ENCODE peak calls at places on chromosome X, in seven cellular contexts. One of them, this sample, is unnamed.

GRCh38 chrX:153055827-153056748 is at the start of gene PNMA3:
- DNase-seq in mesenchymal stem cell: no peak
- DNase-seq in H9: peak
- DNase-seq in neuronal stem cell: no peak
- DNase-seq in mesendoderm: peak
- DNase-seq in trophoblast cell: no peak
- DNase-seq in H1: no peak
- DNase-seq in this sample: no peak

GRCh38 chrX:17750436-17750835 is 13.1 kb downstream of the SCML1 start:
- DNase-seq in mesenchymal stem cell: no peak
- DNase-seq in H9: no peak
- DNase-seq in neuronal stem cell: no peak
- DNase-seq in mesendoderm: no peak
- DNase-seq in trophoblast cell: no peak
- DNase-seq in H1: no peak
- DNase-seq in this sample: no peak

GRCh38 chrX:23742174-23742692 is 843 bp downstream of the ACOT9 start:
- DNase-seq in mesenchymal stem cell: peak
- DNase-seq in H9: peak
- DNase-seq in neuronal stem cell: no peak
- DNase-seq in mesendoderm: peak
- DNase-seq in trophoblast cell: peak
- DNase-seq in H1: peak
- DNase-seq in this sample: peak

GRCh38 chrX:131306602-131307001 is 17.5 kb upstream of the IGSF1 start:
- DNase-seq in mesenchymal stem cell: no peak
- DNase-seq in H9: no peak
- DNase-seq in neuronal stem cell: no peak
- DNase-seq in mesendoderm: no peak
- DNase-seq in trophoblast cell: no peak
- DNase-seq in H1: no peak
- DNase-seq in this sample: no peak

GRCh38 chrX:136170109-136170800 is 22.9 kb downstream of the FHL1 start:
- DNase-seq in mesenchymal stem cell: peak
- DNase-seq in H9: no peak
- DNase-seq in neuronal stem cell: no peak
- DNase-seq in mesendoderm: peak
- DNase-seq in trophoblast cell: no peak
- DNase-seq in H1: no peak
- DNase-seq in this sample: peak

GRCh38 chrX:127129510-127129909 is 310.0 kb downstream of the PRR32 start:
- DNase-seq in mesenchymal stem cell: no peak
- DNase-seq in H9: no peak
- DNase-seq in neuronal stem cell: no peak
- DNase-seq in mesendoderm: no peak
- DNase-seq in trophoblast cell: no peak
- DNase-seq in H1: no peak
- DNase-seq in this sample: no peak

GRCh38 chrX:15750611-15751159 is 12.6 kb downstream of the CA5B start:
- DNase-seq in mesenchymal stem cell: peak
- DNase-seq in H9: no peak
- DNase-seq in neuronal stem cell: no peak
- DNase-seq in mesendoderm: no peak
- DNase-seq in trophoblast cell: no peak
- DNase-seq in H1: no peak
- DNase-seq in this sample: no peak

GRCh38 chrX:120625366-120625765 is 4.5 kb downstream of the C1GALT1C1 start:
- DNase-seq in mesenchymal stem cell: no peak
- DNase-seq in H9: no peak
- DNase-seq in neuronal stem cell: no peak
- DNase-seq in mesendoderm: no peak
- DNase-seq in trophoblast cell: peak
- DNase-seq in H1: no peak
- DNase-seq in this sample: no peak

GRCh38 chrX:23773601-23774175 is 9.3 kb upstream of the SAT1 start:
- DNase-seq in mesenchymal stem cell: peak
- DNase-seq in H9: no peak
- DNase-seq in neuronal stem cell: no peak
- DNase-seq in mesendoderm: no peak
- DNase-seq in trophoblast cell: no peak
- DNase-seq in H1: no peak
- DNase-seq in this sample: no peak

GRCh38 chrX:21956783-21957182 is 16.3 kb downstream of the SMS start:
- DNase-seq in mesenchymal stem cell: no peak
- DNase-seq in H9: no peak
- DNase-seq in neuronal stem cell: no peak
- DNase-seq in mesendoderm: no peak
- DNase-seq in trophoblast cell: no peak
- DNase-seq in H1: no peak
- DNase-seq in this sample: no peak

GRCh38 chrX:150907474-150907873 is 9.0 kb upstream of the CD99L2 start:
- DNase-seq in mesenchymal stem cell: no peak
- DNase-seq in H9: no peak
- DNase-seq in neuronal stem cell: no peak
- DNase-seq in mesendoderm: no peak
- DNase-seq in trophoblast cell: no peak
- DNase-seq in H1: no peak
- DNase-seq in this sample: no peak

GRCh38 chrX:150752124-150752523 is 58.9 kb downstream of the MTMR1 start:
- DNase-seq in mesenchymal stem cell: no peak
- DNase-seq in H9: no peak
- DNase-seq in neuronal stem cell: no peak
- DNase-seq in mesendoderm: no peak
- DNase-seq in trophoblast cell: no peak
- DNase-seq in H1: no peak
- DNase-seq in this sample: peak

GRCh38 chrX:71652405-71652804 is 14.9 kb upstream of the LOC101059915 start:
- DNase-seq in mesenchymal stem cell: peak
- DNase-seq in H9: no peak
- DNase-seq in neuronal stem cell: peak
- DNase-seq in mesendoderm: peak
- DNase-seq in trophoblast cell: peak
- DNase-seq in H1: no peak
- DNase-seq in this sample: peak

GRCh38 chrX:18900401-18900976 is 83.4 kb downstream of the PHKA2 start:
- DNase-seq in mesenchymal stem cell: no peak
- DNase-seq in H9: no peak
- DNase-seq in neuronal stem cell: no peak
- DNase-seq in mesendoderm: peak
- DNase-seq in trophoblast cell: no peak
- DNase-seq in H1: no peak
- DNase-seq in this sample: no peak

GRCh38 chrX:48972214-48973164 is 845 bp upstream of the KCND1 start:
- DNase-seq in mesenchymal stem cell: peak
- DNase-seq in H9: peak
- DNase-seq in neuronal stem cell: no peak
- DNase-seq in mesendoderm: peak
- DNase-seq in trophoblast cell: peak
- DNase-seq in H1: no peak
- DNase-seq in this sample: peak

GRCh38 chrX:38880460-38880859 is 79.2 kb downstream of the MID1IP1 start:
- DNase-seq in mesenchymal stem cell: no peak
- DNase-seq in H9: no peak
- DNase-seq in neuronal stem cell: no peak
- DNase-seq in mesendoderm: no peak
- DNase-seq in trophoblast cell: no peak
- DNase-seq in H1: no peak
- DNase-seq in this sample: peak

GRCh38 chrX:51336584-51336983 is 4.0 kb downstream of the NUDT10 start:
- DNase-seq in mesenchymal stem cell: peak
- DNase-seq in H9: peak
- DNase-seq in neuronal stem cell: no peak
- DNase-seq in mesendoderm: peak
- DNase-seq in trophoblast cell: peak
- DNase-seq in H1: no peak
- DNase-seq in this sample: peak

GRCh38 chrX:107541244-107541643 is 87.1 kb upstream of the PRPS1 start:
- DNase-seq in mesenchymal stem cell: peak
- DNase-seq in H9: no peak
- DNase-seq in neuronal stem cell: no peak
- DNase-seq in mesendoderm: no peak
- DNase-seq in trophoblast cell: peak
- DNase-seq in H1: no peak
- DNase-seq in this sample: peak

GRCh38 chrX:149129767-149130166 is 375.3 kb downstream of the IDS start:
- DNase-seq in mesenchymal stem cell: peak
- DNase-seq in H9: no peak
- DNase-seq in neuronal stem cell: no peak
- DNase-seq in mesendoderm: peak
- DNase-seq in trophoblast cell: no peak
- DNase-seq in H1: no peak
- DNase-seq in this sample: no peak
- H2BK120ac ChIP-seq in mesenchymal stem cell: no peak
- H2BK120ac ChIP-seq in H9: no peak
- H2BK120ac ChIP-seq in neuronal stem cell: no peak
- H2BK120ac ChIP-seq in mesendoderm: no peak
- H2BK120ac ChIP-seq in trophoblast cell: no peak
- H2BK120ac ChIP-seq in H1: no peak
- H2BK120ac ChIP-seq in this sample: no peak

GRCh38 chrX:101507372-101507771 is 22.1 kb downstream of the ARMCX4 start:
- DNase-seq in mesenchymal stem cell: no peak
- DNase-seq in H9: no peak
- DNase-seq in neuronal stem cell: no peak
- DNase-seq in mesendoderm: no peak
- DNase-seq in trophoblast cell: no peak
- DNase-seq in H1: no peak
- DNase-seq in this sample: no peak

DNA sequence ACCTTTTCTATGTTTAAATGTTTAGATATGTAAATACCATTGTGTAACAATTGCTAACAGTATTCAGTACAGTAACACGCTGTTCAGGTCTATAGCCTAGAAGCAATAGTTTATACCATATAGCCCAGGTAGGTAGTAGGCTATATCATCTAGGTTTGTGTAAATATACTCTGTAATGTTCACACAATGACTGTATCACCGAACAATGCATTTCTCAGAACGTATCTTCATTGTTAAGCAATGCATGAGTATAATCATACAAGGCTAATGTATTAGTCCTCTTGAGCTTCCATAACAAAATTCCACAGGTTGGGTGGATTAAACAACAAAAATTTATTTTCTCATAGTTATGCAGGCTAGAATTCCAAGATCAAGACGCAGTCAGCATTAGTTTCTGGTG is 22.7 kb downstream of the ARMCX4 start:
- DNase-seq in mesenchymal stem cell: no peak
- DNase-seq in H9: no peak
- DNase-seq in neuronal stem cell: no peak
- DNase-seq in mesendoderm: no peak
- DNase-seq in trophoblast cell: peak
- DNase-seq in H1: no peak
- DNase-seq in this sample: no peak
- H2BK120ac ChIP-seq in mesenchymal stem cell: no peak
- H2BK120ac ChIP-seq in H9: no peak
- H2BK120ac ChIP-seq in neuronal stem cell: no peak
- H2BK120ac ChIP-seq in mesendoderm: no peak
- H2BK120ac ChIP-seq in trophoblast cell: no peak
- H2BK120ac ChIP-seq in H1: no peak
- H2BK120ac ChIP-seq in this sample: no peak

GRCh38 chrX:13121020-13121419 is 76.6 kb upstream of the FAM9C start:
- DNase-seq in mesenchymal stem cell: no peak
- DNase-seq in H9: no peak
- DNase-seq in neuronal stem cell: no peak
- DNase-seq in mesendoderm: no peak
- DNase-seq in trophoblast cell: no peak
- DNase-seq in H1: no peak
- DNase-seq in this sample: no peak
- H2BK120ac ChIP-seq in mesenchymal stem cell: no peak
- H2BK120ac ChIP-seq in H9: no peak
- H2BK120ac ChIP-seq in neuronal stem cell: no peak
- H2BK120ac ChIP-seq in mesendoderm: no peak
- H2BK120ac ChIP-seq in trophoblast cell: no peak
- H2BK120ac ChIP-seq in H1: no peak
- H2BK120ac ChIP-seq in this sample: peak

GRCh38 chrX:9494806-9495205 is 29.9 kb downstream of the TBL1X start:
- DNase-seq in mesenchymal stem cell: peak
- DNase-seq in H9: no peak
- DNase-seq in neuronal stem cell: no peak
- DNase-seq in mesendoderm: peak
- DNase-seq in trophoblast cell: peak
- DNase-seq in H1: no peak
- DNase-seq in this sample: peak
- H2BK120ac ChIP-seq in mesenchymal stem cell: no peak
- H2BK120ac ChIP-seq in H9: no peak
- H2BK120ac ChIP-seq in neuronal stem cell: no peak
- H2BK120ac ChIP-seq in mesendoderm: no peak
- H2BK120ac ChIP-seq in trophoblast cell: no peak
- H2BK120ac ChIP-seq in H1: no peak
- H2BK120ac ChIP-seq in this sample: no peak

DNA sequence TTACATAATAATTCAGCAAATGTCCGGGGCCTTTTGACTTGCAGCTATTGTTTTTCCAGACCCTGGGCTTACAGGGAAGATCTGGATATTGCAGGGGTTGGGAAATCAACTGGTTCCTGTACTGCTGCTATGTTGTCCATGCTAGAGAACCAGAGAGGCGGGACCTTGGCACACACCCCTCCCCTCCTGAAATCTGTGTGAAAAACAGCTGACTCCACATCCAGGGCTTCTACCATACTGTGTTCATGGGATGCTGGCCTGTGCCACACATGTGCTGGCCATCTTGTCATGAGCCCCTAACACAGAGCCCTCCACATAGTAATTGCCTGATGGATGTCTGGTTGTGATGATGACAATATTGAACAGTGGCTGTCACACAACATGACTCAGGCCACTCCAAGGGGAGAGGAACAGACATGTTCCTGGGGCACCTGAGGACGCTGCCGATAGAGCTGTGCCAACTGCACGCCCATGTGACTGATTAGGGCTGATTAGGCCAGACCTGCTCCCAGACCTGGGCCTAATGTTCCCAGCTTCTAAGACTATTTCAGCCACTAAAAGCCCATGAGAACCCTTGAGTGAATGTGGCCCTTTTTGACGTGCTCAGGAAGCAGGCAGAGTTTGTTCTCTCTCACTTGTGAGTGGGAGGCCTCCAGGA is 13.1 kb downstream of the SLC25A5 start:
- DNase-seq in mesenchymal stem cell: no peak
- DNase-seq in H9: no peak
- DNase-seq in neuronal stem cell: no peak
- DNase-seq in mesendoderm: no peak
- DNase-seq in trophoblast cell: no peak
- DNase-seq in H1: no peak
- DNase-seq in this sample: no peak
- H2BK120ac ChIP-seq in mesenchymal stem cell: no peak
- H2BK120ac ChIP-seq in H9: no peak
- H2BK120ac ChIP-seq in neuronal stem cell: no peak
- H2BK120ac ChIP-seq in mesendoderm: no peak
- H2BK120ac ChIP-seq in trophoblast cell: no peak
- H2BK120ac ChIP-seq in H1: no peak
- H2BK120ac ChIP-seq in this sample: no peak

GRCh38 chrX:40091691-40092421 is 5.9 kb downstream of the BCOR start:
- DNase-seq in mesenchymal stem cell: no peak
- DNase-seq in H9: peak
- DNase-seq in neuronal stem cell: no peak
- DNase-seq in mesendoderm: peak
- DNase-seq in trophoblast cell: peak
- DNase-seq in H1: no peak
- DNase-seq in this sample: no peak
- H2BK120ac ChIP-seq in mesenchymal stem cell: peak
- H2BK120ac ChIP-seq in H9: no peak
- H2BK120ac ChIP-seq in neuronal stem cell: no peak
- H2BK120ac ChIP-seq in mesendoderm: peak
- H2BK120ac ChIP-seq in trophoblast cell: peak
- H2BK120ac ChIP-seq in H1: no peak
- H2BK120ac ChIP-seq in this sample: no peak

GRCh38 chrX:68694429-68695205 is 47.2 kb downstream of the STARD8 start:
- DNase-seq in mesenchymal stem cell: no peak
- DNase-seq in H9: no peak
- DNase-seq in neuronal stem cell: no peak
- DNase-seq in mesendoderm: no peak
- DNase-seq in trophoblast cell: no peak
- DNase-seq in H1: no peak
- DNase-seq in this sample: no peak
- H2BK120ac ChIP-seq in mesenchymal stem cell: no peak
- H2BK120ac ChIP-seq in H9: no peak
- H2BK120ac ChIP-seq in neuronal stem cell: no peak
- H2BK120ac ChIP-seq in mesendoderm: no peak
- H2BK120ac ChIP-seq in trophoblast cell: no peak
- H2BK120ac ChIP-seq in H1: no peak
- H2BK120ac ChIP-seq in this sample: no peak